ENCODE peak calls at places on chromosomes 13 and 19, in four cellular contexts. T is neural progenitor cell; R is lower lobe of right lung; C is stimulated activated CD4-positive, alpha-beta T cell treated with anti-CD3 and anti-CD28 coated beads, Interleukin-15, amount 100 ng/mL, for 48 hours. H is an unnamed sample.

GRCh38 chr19:6772028-6772865 is at the start of gene VAV1:
- DNase-seq in T (no peak), R (peak; percentile 85), C (peak; percentile 67), H (peak; percentile 92)

GRCh38 chr19:35247526-35248309 is 1.1 kb upstream of the LSR start:
- DNase-seq in T (peak; percentile 98), R (peak; percentile 90), C (no peak), H (no peak)

GRCh38 chr13:20191311-20191901 is 1.3 kb downstream of the GJB2 start:
- DNase-seq in T (no peak), R (no peak), C (no peak), H (no peak)

GRCh38 chr13:41649659-41650058 is 192.3 kb downstream of the RGCC start:
- DNase-seq in T (peak; percentile 46), R (no peak), C (no peak), H (no peak)

GRCh38 chr13:113748101-113748861 is 10.7 kb upstream of the TMEM255B start:
- DNase-seq in T (no peak), R (peak; percentile 35), C (no peak), H (no peak)

GRCh38 chr13:51770160-51770559 is 33.8 kb downstream of the DHRS12 start:
- DNase-seq in T (no peak), R (no peak), C (no peak), H (no peak)

GRCh38 chr13:30241537-30241936 is 65.8 kb downstream of the KATNAL1 start:
- DNase-seq in T (no peak), R (no peak), C (no peak), H (no peak)

GRCh38 chr13:99656092-99656745 is 154.9 kb downstream of the TM9SF2 start:
- DNase-seq in T (peak; percentile 89), R (peak; percentile 57), C (peak; percentile 64), H (peak; percentile 87)

GRCh38 chr19:403221-404036 is 5.5 kb downstream of the C2CD4C start:
- DNase-seq in T (no peak), R (no peak), C (no peak), H (no peak)

GRCh38 chr13:112105884-112106283 is 38.9 kb downstream of the SOX1 start:
- DNase-seq in T (peak; percentile 78), R (no peak), C (no peak), H (no peak)

GRCh38 chr19:44653977-44654784 is 10.5 kb downstream of the PVR start:
- DNase-seq in T (peak; percentile 80), R (peak; percentile 88), C (peak; percentile 64), H (peak; percentile 65)

GRCh38 chr19:51772977-51773376 is 12.0 kb downstream of the FPR2 start:
- DNase-seq in T (no peak), R (no peak), C (no peak), H (no peak)

GRCh38 chr13:21435231-21435630 is 23.9 kb downstream of the ZDHHC20 start:
- DNase-seq in T (no peak), R (no peak), C (no peak), H (no peak)

GRCh38 chr13:91406619-91407018 is 8.2 kb downstream of the GPC5 start:
- DNase-seq in T (peak; percentile 83), R (no peak), C (no peak), H (peak; percentile 32)

H was measured in DND-41.